ENCODE peak calls at places on chromosomes 11 and 22, in ten cellular contexts. X is CD4-positive, alpha-beta T cell; F is foreskin fibroblast; A is fibroblast of lung; P is endothelial cell; J is choroid plexus epithelial cell; D is Caco-2; G is uterus; N is GM10248; C is cardiac fibroblast. B is an unnamed sample.

GRCh38 chr22:35950262-35950661 is 78.4 kb downstream of the RBFOX2 start:
- DNase-seq in C (no peak), D (no peak), P (no peak), J (no peak), A (no peak), X (no peak), F (no peak), G (no peak), N (no peak), B (no peak)

GRCh38 chr22:44839061-44839460 is 86.7 kb downstream of the ARHGAP8 start:
- DNase-seq in J (no peak), X (no peak), P (no peak), G (no peak), A (no peak), D (no peak), N (no peak), F (no peak), C (no peak), B (no peak)

GRCh38 chr11:4086584-4087353 is 7.8 kb upstream of the RRM1 start:
- DNase-seq in X (no peak), G (no peak), P (no peak), J (no peak), D (no peak), F (no peak), A (no peak), C (no peak), N (no peak), B (no peak)

GRCh38 chr22:45271667-45272188 is 13.0 kb upstream of the UPK3A start:
- DNase-seq in G (peak), X (no peak), A (peak), F (peak), P (no peak), J (no peak), C (peak), N (no peak), D (no peak), B (no peak)

GRCh38 chr11:86068138-86068861 is 584 bp downstream of the PICALM start:
- DNase-seq in N (peak), J (no peak), G (no peak), F (peak), C (peak), D (peak), A (no peak), P (peak), X (peak), B (no peak)

GRCh38 chr11:7204778-7205177 is 46.9 kb upstream of the SYT9 start:
- DNase-seq in J (peak), F (peak), C (peak), D (no peak), P (peak), X (no peak), N (no peak), G (no peak), A (no peak), B (no peak)

GRCh38 chr11:128271401-128271800 is 316.0 kb downstream of the ETS1 start:
- DNase-seq in P (no peak), D (no peak), A (no peak), J (no peak), F (no peak), N (no peak), G (no peak), X (no peak), C (no peak), B (no peak)

GRCh38 chr11:121250843-121251242 is 41.7 kb upstream of the SC5D start:
- DNase-seq in F (no peak), J (peak), X (no peak), D (peak), C (no peak), A (no peak), N (no peak), G (no peak), P (no peak), B (no peak)

GRCh38 chr22:44831885-44832284 is 79.5 kb downstream of the ARHGAP8 start:
- DNase-seq in G (no peak), P (no peak), A (no peak), J (no peak), D (no peak), F (no peak), N (no peak), C (no peak), X (no peak), B (no peak)

GRCh38 chr22:33467718-33468117 is 409.5 kb upstream of the SYN3 start:
- DNase-seq in J (peak), D (no peak), P (no peak), N (no peak), F (no peak), X (no peak), G (no peak), A (no peak), C (peak), B (no peak)

GRCh38 chr11:24496371-24496727 is 504 bp upstream of the LUZP2 start:
- DNase-seq in P (no peak), X (no peak), J (peak), G (no peak), C (peak), A (peak), F (peak), D (no peak), N (no peak), B (no peak)

GRCh38 chr11:24502425-24502824 is 5.6 kb downstream of the LUZP2 start:
- DNase-seq in J (no peak), F (no peak), C (no peak), G (no peak), X (no peak), D (no peak), P (no peak), A (no peak), N (no peak), B (no peak)

GRCh38 chr11:24496728-24497396 is at the start of gene LUZP2:
- DNase-seq in G (no peak), F (peak), A (peak), C (peak), P (peak), D (no peak), N (no peak), J (peak), X (no peak), B (no peak)
- TF ChIP-seq CTCF in G (no peak), F (no peak), A (peak), C (no peak), P (no peak), D (no peak), N (no peak), J (peak), X (no peak), B (no peak)

DNA sequence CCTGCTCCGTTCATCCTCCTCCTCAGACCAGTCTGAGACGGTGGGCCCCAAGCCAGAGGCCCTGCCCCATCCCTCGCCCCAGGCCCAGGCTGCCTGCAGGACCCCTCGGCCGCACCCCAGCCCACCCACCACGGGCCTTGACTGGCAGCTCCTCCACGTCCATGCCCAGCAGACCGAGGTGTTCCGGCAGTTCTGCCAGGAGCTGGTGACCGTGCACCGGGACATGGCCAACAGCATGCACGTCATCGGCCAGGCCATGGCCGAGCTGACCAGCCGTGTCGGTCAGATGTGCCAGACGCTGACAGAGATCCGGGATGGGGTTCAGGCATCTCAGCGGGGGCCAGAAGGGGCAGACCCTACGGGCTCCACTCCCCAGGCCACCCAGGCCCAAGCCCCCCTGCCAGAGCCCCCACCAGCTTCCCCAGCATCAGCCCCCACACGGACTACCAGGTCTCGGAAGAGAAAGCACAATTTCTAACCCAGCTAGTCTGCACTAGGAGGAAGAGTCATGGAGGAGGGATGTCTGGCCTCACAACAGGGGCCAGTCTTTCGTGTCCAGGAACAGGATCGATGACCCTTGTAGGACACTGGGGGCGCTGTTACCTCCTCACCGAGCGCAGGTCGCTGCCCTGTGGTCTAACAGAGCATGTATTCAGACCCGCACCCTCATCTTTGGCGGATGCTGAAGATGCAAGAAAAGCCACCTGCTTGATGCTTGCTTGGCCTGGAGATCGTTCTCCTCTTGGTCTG is 66.3 kb downstream of the PRDM11 start:
- DNase-seq in N (no peak), A (no peak), G (no peak), X (no peak), D (no peak), F (no peak), C (no peak), P (peak), J (no peak), B (no peak)
- TF ChIP-seq CTCF in N (no peak), A (peak), G (peak), X (no peak), D (peak), F (no peak), C (no peak), P (peak), J (peak), B (no peak)

DNA sequence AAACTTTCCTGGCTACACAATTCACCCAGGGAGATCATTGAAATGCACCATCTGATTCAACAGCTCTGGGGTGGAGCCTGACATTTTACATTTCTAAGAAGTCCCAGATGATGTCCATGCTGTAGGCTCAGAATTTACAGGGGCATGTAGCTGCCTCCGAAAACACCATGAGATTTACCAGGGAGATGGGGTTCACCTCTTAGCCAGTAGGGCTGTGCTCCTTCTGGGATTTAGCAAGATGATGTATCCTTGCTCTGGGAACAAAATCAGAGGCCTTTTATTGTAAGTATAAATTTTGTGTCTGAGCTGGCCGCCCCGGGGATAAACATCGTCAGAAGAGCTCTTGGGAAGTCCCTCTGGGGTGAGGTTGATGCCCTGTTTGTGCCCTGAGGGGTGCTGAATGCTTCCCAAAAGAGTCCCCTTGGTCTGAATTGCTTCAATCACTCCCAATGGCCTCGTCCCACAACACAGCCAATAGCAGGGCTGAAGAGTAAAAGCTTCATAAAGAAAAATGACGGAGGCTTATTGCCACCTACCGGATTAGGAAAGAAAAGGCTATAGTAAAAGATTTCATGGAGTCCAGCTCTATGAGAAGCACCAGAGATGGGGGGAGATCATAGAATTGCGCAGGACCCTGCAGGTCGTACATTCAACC is 33.4 kb upstream of the API5 start:
- DNase-seq in J (peak), X (no peak), D (no peak), G (no peak), N (no peak), F (peak), A (peak), P (no peak), C (peak), B (no peak)
- TF ChIP-seq CTCF in J (peak), X (no peak), D (peak), G (no peak), N (peak), F (peak), A (peak), P (no peak), C (peak), B (no peak)

GRCh38 chr11:75184757-75185156 is 33.9 kb downstream of the SLCO2B1 start:
- DNase-seq in P (no peak), F (no peak), C (no peak), G (no peak), J (no peak), D (no peak), N (no peak), X (no peak), A (no peak), B (no peak)
- TF ChIP-seq CTCF in P (no peak), F (no peak), C (no peak), G (no peak), J (no peak), D (no peak), N (no peak), X (no peak), A (no peak), B (no peak)

GRCh38 chr11:107683807-107684206 is 28.0 kb downstream of the SLN start:
- DNase-seq in F (peak), N (no peak), J (no peak), C (peak), D (no peak), G (no peak), A (no peak), X (no peak), P (peak), B (no peak)
- TF ChIP-seq CTCF in F (peak), N (no peak), J (peak), C (peak), D (peak), G (no peak), A (peak), X (peak), P (peak), B (no peak)

GRCh38 chr11:125404811-125405481 is 91.1 kb downstream of the FEZ1 start:
- DNase-seq in G (peak), P (peak), F (peak), A (peak), J (peak), C (peak), D (peak), N (peak), X (peak), B (peak)
- TF ChIP-seq CTCF in G (peak), P (peak), F (peak), A (peak), J (peak), C (peak), D (peak), N (peak), X (peak), B (peak)

DNA sequence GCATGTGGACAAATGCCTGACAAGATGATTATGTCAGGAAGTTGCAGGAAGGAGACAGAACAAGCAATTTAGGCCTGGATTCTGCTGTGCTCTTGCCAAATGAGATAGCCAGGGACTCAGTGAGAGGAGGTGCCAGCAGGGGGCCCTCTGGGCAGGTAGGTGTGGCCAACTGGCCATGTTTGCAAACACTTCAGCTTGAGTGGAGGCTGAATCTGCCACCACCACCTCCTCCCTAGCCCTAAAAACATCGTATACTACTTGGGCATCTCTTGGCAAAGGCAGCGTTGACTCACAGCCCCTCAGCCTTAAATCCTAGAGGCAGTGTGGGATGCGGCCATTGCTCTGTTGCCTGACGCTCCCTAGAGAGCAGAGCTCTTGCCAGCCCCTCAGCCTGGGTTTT is 95.1 kb upstream of the PLET1 start:
- DNase-seq in D (peak), F (peak), C (peak), N (no peak), J (peak), X (no peak), P (peak), G (peak), A (peak), B (no peak)
- TF ChIP-seq CTCF in D (peak), F (peak), C (peak), N (no peak), J (peak), X (no peak), P (no peak), G (peak), A (peak), B (no peak)

B was measured in omental fat pad.